ENCODE peak calls at places on chromosomes 6 and 20, in five cellular contexts. One of them, this sample, is unnamed.

GRCh38 chr6:127786109-127786508 is 114.7 kb downstream of the THEMIS start:
- DNase-seq in astrocyte of the spinal cord: no peak
- DNase-seq in GM06990: no peak
- DNase-seq in B cell: no peak
- DNase-seq in CD4-positive, alpha-beta T cell: no peak
- DNase-seq in this sample: no peak

GRCh38 chr6:105669232-105669631 is 266.4 kb upstream of the PREP start:
- DNase-seq in astrocyte of the spinal cord: no peak
- DNase-seq in GM06990: no peak
- DNase-seq in B cell: no peak
- DNase-seq in CD4-positive, alpha-beta T cell: no peak
- DNase-seq in this sample: no peak

GRCh38 chr6:134873500-134874388 is 76.2 kb downstream of the ALDH8A1 start:
- DNase-seq in astrocyte of the spinal cord: no peak
- DNase-seq in GM06990: peak
- DNase-seq in B cell: peak
- DNase-seq in CD4-positive, alpha-beta T cell: peak
- DNase-seq in this sample: no peak

GRCh38 chr6:169567809-169568208 is 134.0 kb downstream of the WDR27 start:
- DNase-seq in astrocyte of the spinal cord: no peak
- DNase-seq in GM06990: no peak
- DNase-seq in B cell: no peak
- DNase-seq in CD4-positive, alpha-beta T cell: no peak
- DNase-seq in this sample: no peak

GRCh38 chr20:58880994-58881752 is 28.7 kb downstream of the GNAS start:
- DNase-seq in astrocyte of the spinal cord: no peak
- DNase-seq in GM06990: no peak
- DNase-seq in B cell: no peak
- DNase-seq in CD4-positive, alpha-beta T cell: no peak
- DNase-seq in this sample: no peak

GRCh38 chr6:52286798-52287432 is 2.4 kb upstream of the MCM3 start:
- DNase-seq in astrocyte of the spinal cord: peak
- DNase-seq in GM06990: no peak
- DNase-seq in B cell: peak
- DNase-seq in CD4-positive, alpha-beta T cell: peak
- DNase-seq in this sample: peak

GRCh38 chr6:133503330-133503729 is 262.2 kb downstream of the EYA4 start:
- DNase-seq in astrocyte of the spinal cord: no peak
- DNase-seq in GM06990: no peak
- DNase-seq in B cell: no peak
- DNase-seq in CD4-positive, alpha-beta T cell: no peak
- DNase-seq in this sample: no peak

GRCh38 chr6:105449756-105450390 is 47.0 kb upstream of the PREP start:
- DNase-seq in astrocyte of the spinal cord: peak
- DNase-seq in GM06990: no peak
- DNase-seq in B cell: no peak
- DNase-seq in CD4-positive, alpha-beta T cell: no peak
- DNase-seq in this sample: no peak

GRCh38 chr20:940926-941325 is 24.8 kb upstream of the ANGPT4 start:
- DNase-seq in astrocyte of the spinal cord: no peak
- DNase-seq in GM06990: no peak
- DNase-seq in B cell: no peak
- DNase-seq in CD4-positive, alpha-beta T cell: no peak
- DNase-seq in this sample: no peak

GRCh38 chr20:3843490-3843889 is 3.1 kb upstream of the MAVS start:
- DNase-seq in astrocyte of the spinal cord: peak
- DNase-seq in GM06990: no peak
- DNase-seq in B cell: no peak
- DNase-seq in CD4-positive, alpha-beta T cell: no peak
- DNase-seq in this sample: no peak

GRCh38 chr6:83180396-83180950 is 12.6 kb downstream of the PGM3 start:
- DNase-seq in astrocyte of the spinal cord: no peak
- DNase-seq in GM06990: no peak
- DNase-seq in B cell: no peak
- DNase-seq in CD4-positive, alpha-beta T cell: no peak
- DNase-seq in this sample: no peak

GRCh38 chr6:130269969-130270635 is 47.4 kb upstream of the SAMD3 start:
- DNase-seq in astrocyte of the spinal cord: no peak
- DNase-seq in GM06990: peak
- DNase-seq in B cell: peak
- DNase-seq in CD4-positive, alpha-beta T cell: no peak
- DNase-seq in this sample: no peak

GRCh38 chr6:147065786-147066185 is 138.4 kb upstream of the STXBP5 start:
- DNase-seq in astrocyte of the spinal cord: no peak
- DNase-seq in GM06990: no peak
- DNase-seq in B cell: no peak
- DNase-seq in CD4-positive, alpha-beta T cell: no peak
- DNase-seq in this sample: no peak

GRCh38 chr6:14286144-14286543 is 168.6 kb downstream of the CD83 start:
- DNase-seq in astrocyte of the spinal cord: peak
- DNase-seq in GM06990: no peak
- DNase-seq in B cell: no peak
- DNase-seq in CD4-positive, alpha-beta T cell: no peak
- DNase-seq in this sample: no peak

GRCh38 chr6:93294879-93295278 is 124.5 kb downstream of the EPHA7 start:
- DNase-seq in astrocyte of the spinal cord: no peak
- DNase-seq in GM06990: no peak
- DNase-seq in B cell: no peak
- DNase-seq in CD4-positive, alpha-beta T cell: no peak
- DNase-seq in this sample: no peak

GRCh38 chr6:55868910-55869479 is 6.4 kb downstream of the BMP5 start:
- DNase-seq in astrocyte of the spinal cord: peak
- DNase-seq in GM06990: peak
- DNase-seq in B cell: no peak
- DNase-seq in CD4-positive, alpha-beta T cell: no peak
- DNase-seq in this sample: no peak

GRCh38 chr6:63245420-63245819 is 34.2 kb downstream of the FKBP1C start:
- DNase-seq in astrocyte of the spinal cord: no peak
- DNase-seq in GM06990: no peak
- DNase-seq in B cell: no peak
- DNase-seq in CD4-positive, alpha-beta T cell: no peak
- DNase-seq in this sample: no peak

GRCh38 chr6:63249875-63250482 is 38.7 kb downstream of the FKBP1C start:
- DNase-seq in astrocyte of the spinal cord: no peak
- DNase-seq in GM06990: no peak
- DNase-seq in B cell: no peak
- DNase-seq in CD4-positive, alpha-beta T cell: no peak
- DNase-seq in this sample: no peak

GRCh38 chr6:63245908-63246307 is 34.6 kb downstream of the FKBP1C start:
- DNase-seq in astrocyte of the spinal cord: no peak
- DNase-seq in GM06990: no peak
- DNase-seq in B cell: no peak
- DNase-seq in CD4-positive, alpha-beta T cell: no peak
- DNase-seq in this sample: no peak
- TF ChIP-seq CTCF in astrocyte of the spinal cord: no peak
- TF ChIP-seq CTCF in GM06990: peak
- TF ChIP-seq CTCF in B cell: no peak
- TF ChIP-seq CTCF in CD4-positive, alpha-beta T cell: no peak
- TF ChIP-seq CTCF in this sample: no peak

DNA sequence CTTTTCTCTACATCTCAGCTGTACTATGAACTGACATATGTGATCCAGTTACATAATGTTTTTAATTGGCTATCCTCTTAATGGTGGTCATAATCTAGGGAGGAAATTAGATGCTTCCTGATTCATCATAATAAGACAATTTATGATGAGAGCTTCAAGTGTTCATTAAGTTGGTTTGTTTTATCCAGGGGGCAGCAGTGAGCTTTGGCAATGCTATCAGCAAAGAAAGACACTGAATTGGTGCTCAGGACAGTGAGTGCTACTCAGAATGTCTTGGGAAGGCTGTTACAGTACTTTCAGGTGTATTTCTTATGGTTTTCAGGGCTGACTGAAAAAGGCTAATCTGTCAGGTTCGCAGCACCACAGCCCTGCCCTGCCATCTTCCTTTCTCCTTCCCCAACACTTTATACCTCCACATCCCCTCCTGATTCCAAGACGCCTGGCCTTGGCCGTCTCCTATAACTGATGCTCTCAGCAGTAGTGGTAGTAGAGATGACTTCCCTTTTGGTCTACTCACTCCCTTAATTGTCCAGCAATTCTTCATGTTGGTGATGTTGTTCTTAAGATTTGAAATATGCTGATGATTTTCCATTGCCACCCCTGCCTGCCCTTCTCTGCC is 67.0 kb upstream of the TNFAIP3 start:
- DNase-seq in astrocyte of the spinal cord: peak
- DNase-seq in GM06990: no peak
- DNase-seq in B cell: peak
- DNase-seq in CD4-positive, alpha-beta T cell: peak
- DNase-seq in this sample: no peak
- TF ChIP-seq CTCF in astrocyte of the spinal cord: peak
- TF ChIP-seq CTCF in GM06990: peak
- TF ChIP-seq CTCF in B cell: peak
- TF ChIP-seq CTCF in CD4-positive, alpha-beta T cell: peak
- TF ChIP-seq CTCF in this sample: no peak

GRCh38 chr20:36670665-36671357 is 24.8 kb upstream of the SLA2 start:
- DNase-seq in astrocyte of the spinal cord: no peak
- DNase-seq in GM06990: no peak
- DNase-seq in B cell: no peak
- DNase-seq in CD4-positive, alpha-beta T cell: no peak
- DNase-seq in this sample: no peak

GRCh38 chr20:36663026-36663425 is 17.0 kb upstream of the SLA2 start:
- DNase-seq in astrocyte of the spinal cord: no peak
- DNase-seq in GM06990: no peak
- DNase-seq in B cell: no peak
- DNase-seq in CD4-positive, alpha-beta T cell: no peak
- DNase-seq in this sample: no peak

DNA sequence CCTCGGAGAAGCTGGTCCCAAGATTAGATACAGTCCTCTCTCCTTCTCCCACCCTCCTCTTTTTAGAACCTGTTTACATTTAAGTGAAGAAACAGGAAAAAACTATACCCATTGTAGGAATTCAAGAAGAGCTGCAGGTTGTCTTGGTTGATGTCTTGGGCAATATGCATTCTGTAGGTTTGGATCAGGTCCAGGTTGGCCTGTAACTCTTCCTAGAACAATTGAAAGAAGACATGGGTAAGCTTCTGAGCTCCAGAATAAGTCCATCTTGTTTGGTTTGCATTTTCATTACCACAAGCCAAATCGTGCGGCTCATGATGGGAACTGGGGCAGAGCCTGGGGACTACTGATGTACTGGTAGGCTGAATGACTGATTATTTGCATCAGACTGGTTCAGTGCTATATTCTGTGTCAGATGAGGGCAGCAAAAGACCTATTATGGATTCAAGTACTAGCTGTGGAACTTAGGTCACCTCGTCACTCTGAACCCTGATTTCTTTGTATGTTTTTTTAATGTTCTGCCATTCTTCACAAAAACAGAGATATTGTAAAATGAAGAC is 20.3 kb upstream of the SLA2 start:
- DNase-seq in astrocyte of the spinal cord: peak
- DNase-seq in GM06990: no peak
- DNase-seq in B cell: peak
- DNase-seq in CD4-positive, alpha-beta T cell: no peak
- DNase-seq in this sample: no peak
- TF ChIP-seq CTCF in astrocyte of the spinal cord: no peak
- TF ChIP-seq CTCF in GM06990: peak
- TF ChIP-seq CTCF in B cell: peak
- TF ChIP-seq CTCF in CD4-positive, alpha-beta T cell: no peak
- TF ChIP-seq CTCF in this sample: no peak

GRCh38 chr6:22828179-22829062 is 259.1 kb downstream of the HDGFL1 start:
- DNase-seq in astrocyte of the spinal cord: peak
- DNase-seq in GM06990: no peak
- DNase-seq in B cell: peak
- DNase-seq in CD4-positive, alpha-beta T cell: no peak
- DNase-seq in this sample: no peak
- TF ChIP-seq CTCF in astrocyte of the spinal cord: peak
- TF ChIP-seq CTCF in GM06990: peak
- TF ChIP-seq CTCF in B cell: no peak
- TF ChIP-seq CTCF in CD4-positive, alpha-beta T cell: no peak
- TF ChIP-seq CTCF in this sample: no peak

GRCh38 chr6:87340230-87340629 is 4.4 kb upstream of the C6orf163 start:
- DNase-seq in astrocyte of the spinal cord: no peak
- DNase-seq in GM06990: no peak
- DNase-seq in B cell: no peak
- DNase-seq in CD4-positive, alpha-beta T cell: no peak
- DNase-seq in this sample: no peak
- TF ChIP-seq CTCF in astrocyte of the spinal cord: no peak
- TF ChIP-seq CTCF in GM06990: no peak
- TF ChIP-seq CTCF in B cell: no peak
- TF ChIP-seq CTCF in CD4-positive, alpha-beta T cell: no peak
- TF ChIP-seq CTCF in this sample: no peak

GRCh38 chr6:23031986-23032385 is 462.6 kb downstream of the HDGFL1 start:
- DNase-seq in astrocyte of the spinal cord: no peak
- DNase-seq in GM06990: no peak
- DNase-seq in B cell: no peak
- DNase-seq in CD4-positive, alpha-beta T cell: no peak
- DNase-seq in this sample: no peak
- TF ChIP-seq CTCF in astrocyte of the spinal cord: no peak
- TF ChIP-seq CTCF in GM06990: no peak
- TF ChIP-seq CTCF in B cell: no peak
- TF ChIP-seq CTCF in CD4-positive, alpha-beta T cell: no peak
- TF ChIP-seq CTCF in this sample: no peak

GRCh38 chr6:49565261-49565660 is 14.8 kb downstream of the C6orf141 start:
- DNase-seq in astrocyte of the spinal cord: no peak
- DNase-seq in GM06990: no peak
- DNase-seq in B cell: no peak
- DNase-seq in CD4-positive, alpha-beta T cell: no peak
- DNase-seq in this sample: no peak

GRCh38 chr6:49565855-49566254 is 15.4 kb downstream of the C6orf141 start:
- DNase-seq in astrocyte of the spinal cord: peak
- DNase-seq in GM06990: no peak
- DNase-seq in B cell: no peak
- DNase-seq in CD4-positive, alpha-beta T cell: no peak
- DNase-seq in this sample: no peak

DNA sequence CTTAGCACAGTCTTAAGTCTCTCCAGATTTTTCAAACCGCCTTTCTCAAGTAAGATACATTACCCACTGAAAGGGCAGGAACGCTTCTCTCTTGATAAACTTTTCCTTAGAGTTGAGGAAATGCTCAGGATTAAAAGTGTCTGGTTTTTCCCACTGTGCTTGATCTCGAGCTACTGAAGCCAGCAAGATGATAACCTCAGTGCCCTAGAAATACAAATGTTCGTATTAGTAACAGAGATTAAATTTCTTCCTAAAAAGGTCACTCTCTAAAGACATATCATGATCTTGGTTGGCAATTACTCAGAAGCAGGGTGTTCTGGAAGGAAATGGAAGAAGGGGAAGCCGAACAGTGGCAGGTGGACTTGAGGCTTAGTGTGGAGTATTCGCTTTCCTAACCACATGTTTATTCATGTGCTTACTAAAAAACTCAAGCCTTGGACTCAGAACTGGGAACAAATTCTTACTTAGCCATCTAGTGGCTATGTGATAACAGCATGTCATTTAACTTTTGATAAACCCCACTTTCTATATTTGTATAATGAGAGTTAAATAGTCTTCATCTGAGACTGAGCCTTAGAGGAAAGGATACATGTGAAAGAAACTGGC is 20.1 kb downstream of the C6orf141 start:
- DNase-seq in astrocyte of the spinal cord: peak
- DNase-seq in GM06990: no peak
- DNase-seq in B cell: no peak
- DNase-seq in CD4-positive, alpha-beta T cell: no peak
- DNase-seq in this sample: no peak
- TF ChIP-seq CTCF in astrocyte of the spinal cord: peak
- TF ChIP-seq CTCF in GM06990: peak
- TF ChIP-seq CTCF in B cell: no peak
- TF ChIP-seq CTCF in CD4-positive, alpha-beta T cell: no peak
- TF ChIP-seq CTCF in this sample: no peak

This sample was measured in omental fat pad.